ENCODE peak calls at places on chromosomes 4 and X, in nine cellular contexts. D, L, J, B, W, R, T, G and P are unnamed samples.

GRCh38 chr4:138609943-138610350 is 367.8 kb upstream of the SLC7A11 start:
- DNase-seq in D (peak; percentile 28), L (peak; percentile 18), J (no peak), B (no peak), W (peak; percentile 69), R (peak; percentile 88), T (no peak), G (no peak), P (no peak)

GRCh38 chr4:75698162-75698962 is 25.2 kb upstream of the G3BP2 start:
- DNase-seq in D (peak; percentile 63), L (no peak), J (no peak), B (no peak), W (no peak), R (no peak), T (no peak), G (no peak), P (no peak)

GRCh38 chrX:104343408-104344129 is 88.8 kb upstream of the ESX1 start:
- DNase-seq in D (peak; percentile 12), L (peak; percentile 63), J (peak; percentile 3), B (no peak), W (peak; percentile 83), R (peak; percentile 82), T (peak; percentile 3), G (peak; percentile 1), P (peak; percentile 43)

GRCh38 chr4:145735330-145735638 is 55.3 kb downstream of the C4orf51 start:
- DNase-seq in D (no peak), L (peak; percentile 98), J (no peak), B (no peak), W (peak; percentile 91), R (peak; percentile 93), T (no peak), G (no peak), P (no peak)

GRCh38 chr4:147312376-147313046 is 168.4 kb upstream of the EDNRA start:
- DNase-seq in D (no peak), L (peak; percentile 27), J (no peak), B (no peak), W (peak; percentile 44), R (peak; percentile 38), T (no peak), G (no peak), P (no peak)

GRCh38 chr4:109979932-109980717 is 67.4 kb downstream of the EGF start:
- DNase-seq in D (no peak), L (peak; percentile 77), J (no peak), B (no peak), W (peak; percentile 51), R (peak; percentile 62), T (no peak), G (no peak), P (no peak)

GRCh38 chr4:4541040-4541631 is 712 bp downstream of the STX18 start:
- DNase-seq in D (peak; percentile 68), L (peak; percentile 82), J (no peak), B (no peak), W (peak; percentile 69), R (peak; percentile 27), T (peak; percentile 1), G (no peak), P (peak; percentile 13)

GRCh38 chr4:173413043-173413442 is 14.1 kb upstream of the SCRG1 start:
- DNase-seq in D (no peak), L (peak; percentile 22), J (no peak), B (no peak), W (peak; percentile 80), R (peak; percentile 65), T (no peak), G (peak; percentile 5), P (no peak)

GRCh38 chr4:56701156-56701471 is 20.0 kb upstream of the HOPX start:
- DNase-seq in D (no peak), L (no peak), J (no peak), B (no peak), W (no peak), R (no peak), T (no peak), G (no peak), P (no peak)

GRCh38 chrX:110086916-110087484 is 84.1 kb downstream of the TMEM164 start:
- DNase-seq in D (no peak), L (peak; percentile 92), J (no peak), B (no peak), W (peak; percentile 96), R (peak; percentile 87), T (no peak), G (no peak), P (no peak)

GRCh38 chr4:24888475-24888874 is 24.4 kb downstream of the CCDC149 start:
- DNase-seq in D (no peak), L (no peak), J (no peak), B (no peak), W (no peak), R (no peak), T (no peak), G (no peak), P (no peak)

GRCh38 chrX:35798042-35798441 is at the start of gene MAGEB16:
- DNase-seq in D (no peak), L (no peak), J (no peak), B (no peak), W (no peak), R (no peak), T (no peak), G (no peak), P (no peak)

GRCh38 chrX:40945366-40945713 is 139.9 kb upstream of the USP9X start:
- DNase-seq in D (peak; percentile 43), L (peak; percentile 74), J (no peak), B (no peak), W (peak; percentile 89), R (peak; percentile 81), T (no peak), G (peak; percentile 44), P (no peak)